ENCODE peak calls at places on chromosomes 6 and 20, in ten cellular contexts. Z, E, L, G, P, B, A, N, Q and R are unnamed samples.

GRCh38 chr6:45371924-45372582 is 5.7 kb downstream of the SUPT3H start:
- DNase-seq in N (no peak), P (no peak), Z (no peak), A (no peak), B (no peak), E (no peak), G (no peak), Q (no peak), L (no peak), R (no peak)

GRCh38 chr6:163408352-163408991 is 6.0 kb upstream of the QKI start:
- DNase-seq in G (no peak), N (no peak), L (no peak), E (peak; percentile 33), A (no peak), P (no peak), Q (no peak), B (no peak), Z (no peak), R (no peak)

GRCh38 chr6:17714879-17715860 is 8.4 kb upstream of the NUP153 start:
- DNase-seq in A (peak; percentile 40), P (no peak), Z (peak; percentile 86), B (peak; percentile 93), G (no peak), E (peak; percentile 42), L (no peak), Q (no peak), N (no peak), R (no peak)

GRCh38 chr6:166942393-166943168 is 13.8 kb downstream of the RNASET2 start:
- DNase-seq in L (no peak), N (no peak), A (peak; percentile 72), P (no peak), E (no peak), Q (no peak), G (no peak), B (no peak), Z (no peak), R (no peak)

GRCh38 chr20:35629432-35630145 is 14.0 kb downstream of the SPAG4 start:
- DNase-seq in A (no peak), G (no peak), E (no peak), L (no peak), Q (no peak), P (no peak), N (no peak), Z (no peak), B (no peak), R (no peak)

GRCh38 chr6:2748183-2748582 is 2.5 kb downstream of the MYLK4 start:
- DNase-seq in E (no peak), N (no peak), L (no peak), B (peak; percentile 47), Q (no peak), P (no peak), Z (no peak), A (no peak), G (no peak), R (no peak)

GRCh38 chr6:143107440-143107839 is 46.8 kb downstream of the AIG1 start:
- DNase-seq in N (no peak), Z (no peak), P (no peak), E (no peak), B (no peak), L (no peak), A (no peak), Q (no peak), G (no peak), R (no peak)

GRCh38 chr6:67888546-67888885 is 746.6 kb upstream of the ADGRB3 start:
- DNase-seq in N (no peak), L (no peak), G (no peak), Q (no peak), P (no peak), Z (no peak), A (no peak), E (no peak), B (no peak), R (no peak)

GRCh38 chr6:3575701-3576100 is 118.9 kb upstream of the SLC22A23 start:
- DNase-seq in P (no peak), Z (no peak), A (no peak), N (no peak), B (no peak), E (no peak), L (no peak), Q (no peak), G (peak; percentile 72), R (no peak)

GRCh38 chr6:18634912-18635311 is 247.8 kb downstream of the RNF144B start:
- DNase-seq in Q (no peak), N (no peak), G (no peak), P (no peak), B (no peak), L (no peak), Z (no peak), A (no peak), E (no peak), R (no peak)

GRCh38 chr20:44759595-44759994 is 13.9 kb downstream of the KCNK15 start:
- DNase-seq in Q (no peak), L (no peak), G (no peak), N (no peak), P (no peak), E (no peak), B (no peak), Z (no peak), A (no peak), R (no peak)

GRCh38 chr6:37622639-37623038 is 75.0 kb downstream of the MDGA1 start:
- DNase-seq in N (no peak), Z (no peak), G (no peak), E (no peak), P (no peak), Q (no peak), B (no peak), L (no peak), A (peak; percentile 44), R (no peak)

GRCh38 chr6:69699655-69700054 is 97.2 kb downstream of the LMBRD1 start:
- DNase-seq in Q (no peak), L (no peak), Z (no peak), G (no peak), E (no peak), P (no peak), A (no peak), B (no peak), N (no peak), R (peak; percentile 37)

GRCh38 chr20:32872266-32872665 is 13.5 kb downstream of the EFCAB8 start:
- DNase-seq in Q (no peak), N (no peak), L (no peak), Z (no peak), A (no peak), P (no peak), E (no peak), G (no peak), B (no peak), R (no peak)

GRCh38 chr20:41643504-41643938 is 25.3 kb upstream of the CHD6 start:
- DNase-seq in Q (peak; percentile 41), G (no peak), P (peak; percentile 89), A (no peak), E (peak; percentile 77), B (peak; percentile 73), N (no peak), Z (peak; percentile 54), L (no peak), R (no peak)

GRCh38 chr6:158718431-158719126 is 68.7 kb downstream of the SYTL3 start:
- DNase-seq in Q (peak; percentile 74), E (peak; percentile 70), P (no peak), G (peak; percentile 63), N (peak; percentile 56), L (no peak), A (no peak), B (peak; percentile 65), Z (peak; percentile 46), R (peak; percentile 23)

GRCh38 chr6:24788031-24788665 is 10.6 kb downstream of the ARMH2 start:
- DNase-seq in A (no peak), B (no peak), Z (no peak), G (no peak), Q (no peak), N (no peak), P (no peak), E (no peak), L (no peak), R (no peak)

GRCh38 chr6:1424306-1424927 is 35.0 kb downstream of the FOXF2 start:
- DNase-seq in N (peak; percentile 48), G (peak; percentile 41), A (peak; percentile 9), B (peak; percentile 73), Q (peak; percentile 77), L (peak; percentile 56), P (no peak), Z (peak; percentile 78), E (peak; percentile 69), R (peak; percentile 6)

GRCh38 chr6:39309942-39310531 is 4.2 kb downstream of the KCNK17 start:
- DNase-seq in N (peak; percentile 82), Q (peak; percentile 85), Z (peak; percentile 78), L (peak; percentile 50), P (peak; percentile 65), B (peak; percentile 80), E (peak; percentile 94), G (peak; percentile 42), A (peak; percentile 50), R (peak; percentile 70)

GRCh38 chr6:169940554-169941290 is 189.3 kb downstream of the ERMARD start:
- DNase-seq in A (no peak), B (no peak), N (peak; percentile 76), L (no peak), E (no peak), Z (no peak), Q (peak; percentile 28), G (no peak), P (no peak), R (no peak)

GRCh38 chr6:53492860-53493634 is 51.9 kb downstream of the GCLC start:
- DNase-seq in Z (peak; percentile 74), L (peak; percentile 43), B (peak; percentile 72), N (no peak), G (peak; percentile 72), P (peak; percentile 37), A (peak; percentile 39), E (peak; percentile 83), Q (peak; percentile 51), R (peak; percentile 93)

GRCh38 chr20:34506480-34506879 is 9.7 kb upstream of the DYNLRB1 start:
- DNase-seq in L (no peak), B (no peak), N (no peak), E (no peak), A (no peak), Q (no peak), P (no peak), G (no peak), Z (no peak), R (peak; percentile 21)

GRCh38 chr6:89359561-89359960 is 7.0 kb upstream of the UBE2J1 start:
- DNase-seq in E (no peak), B (no peak), L (no peak), N (no peak), A (no peak), Q (peak; percentile 72), Z (no peak), P (no peak), G (no peak), R (no peak)

GRCh38 chr6:69917834-69918233 is 51.5 kb downstream of the COL19A1 start:
- DNase-seq in Z (peak; percentile 55), B (peak; percentile 74), N (no peak), P (no peak), E (no peak), G (no peak), Q (no peak), A (no peak), L (no peak), R (no peak)

GRCh38 chr6:131129657-131130545 is 5.4 kb upstream of the AKAP7 start:
- DNase-seq in E (no peak), N (no peak), Z (peak; percentile 55), Q (no peak), B (no peak), L (no peak), A (no peak), G (no peak), P (no peak), R (no peak)

GRCh38 chr6:35360349-35361138 is 18.2 kb downstream of the PPARD start:
- DNase-seq in Q (no peak), Z (peak; percentile 63), A (no peak), N (no peak), P (no peak), B (no peak), E (no peak), L (no peak), G (peak; percentile 75), R (peak; percentile 91)

GRCh38 chr6:76584121-76584520 is 511.7 kb upstream of the IMPG1 start:
- DNase-seq in L (no peak), A (no peak), Z (no peak), P (no peak), E (no peak), B (no peak), G (no peak), Q (no peak), N (no peak), R (no peak)

GRCh38 chr20:31894980-31895675 is 24.7 kb downstream of the TTLL9 start:
- DNase-seq in A (no peak), E (peak; percentile 67), N (no peak), B (peak; percentile 71), G (peak; percentile 80), L (peak; percentile 12), Z (peak; percentile 43), Q (peak; percentile 37), P (no peak), R (peak; percentile 87)